ENCODE peak calls at places on chromosomes 16 and 17, in six cellular contexts. Z is HCT116, J is GM23248, P is PC-3, K is neural progenitor cell, W is SK-N-SH. T is an unnamed sample.
A peak's percentile ranks its signal among the peaks of the same experiment; 100 is the strongest.

GRCh38 chr17:83122834-83123233 is 43.4 kb downstream of the METRNL start:
- DNase-seq in Z (no peak), J (peak; percentile 93), P (no peak), K (no peak), W (no peak), T (no peak)

GRCh38 chr17:44907696-44908470 is 7.4 kb downstream of the GFAP start:
- DNase-seq in Z (no peak), J (no peak), P (no peak), K (no peak), W (no peak), T (no peak)

GRCh38 chr16:6076631-6077030 is 979.0 kb upstream of the EEF2KMT start:
- DNase-seq in Z (no peak), J (no peak), P (no peak), K (no peak), W (no peak), T (no peak)

GRCh38 chr16:15835136-15835878 is 21.5 kb downstream of the MYH11 start:
- DNase-seq in Z (no peak), J (no peak), P (no peak), K (no peak), W (no peak), T (no peak)

GRCh38 chr17:30433514-30433913 is 43.7 kb upstream of the GOSR1 start:
- DNase-seq in Z (peak; percentile 37), J (peak; percentile 93), P (peak; percentile 78), K (no peak), W (no peak), T (no peak)

GRCh38 chr16:81574168-81574567 is 129.6 kb downstream of the CMIP start:
- DNase-seq in Z (no peak), J (no peak), P (no peak), K (no peak), W (no peak), T (no peak)

GRCh38 chr16:27470567-27471431 is 68.8 kb downstream of the IL21R start:
- DNase-seq in Z (no peak), J (peak; percentile 64), P (no peak), K (no peak), W (no peak), T (no peak)

GRCh38 chr16:84013787-84014569 is 28.6 kb downstream of the SLC38A8 start:
- DNase-seq in Z (peak; percentile 100), J (peak; percentile 68), P (peak; percentile 97), K (peak; percentile 97), W (peak; percentile 72), T (peak; percentile 88)

GRCh38 chr16:50863673-50864144 is 121.8 kb downstream of the CYLD start:
- DNase-seq in Z (no peak), J (no peak), P (no peak), K (no peak), W (no peak), T (no peak)

GRCh38 chr16:68362314-68362913 is 51.6 kb downstream of the PRMT7 start:
- DNase-seq in Z (no peak), J (no peak), P (no peak), K (no peak), W (peak; percentile 93), T (no peak)

GRCh38 chr17:5912927-5913565 is 157.1 kb upstream of the WSCD1 start:
- DNase-seq in Z (no peak), J (no peak), P (no peak), K (no peak), W (no peak), T (no peak)

GRCh38 chr17:38415250-38416194 is 12.7 kb upstream of the ARHGAP23 start:
- DNase-seq in Z (peak; percentile 23), J (peak; percentile 74), P (peak; percentile 5), K (peak; percentile 61), W (no peak), T (peak; percentile 33)

GRCh38 chr17:54861469-54861983 is 39.1 kb upstream of the TOM1L1 start:
- DNase-seq in Z (no peak), J (no peak), P (no peak), K (no peak), W (no peak), T (no peak)

GRCh38 chr17:14156689-14157088 is 80.0 kb downstream of the CDRT15 start:
- DNase-seq in Z (no peak), J (peak; percentile 48), P (no peak), K (no peak), W (no peak), T (no peak)

GRCh38 chr16:27428035-27428785 is 26.2 kb downstream of the IL21R start:
- DNase-seq in Z (no peak), J (no peak), P (no peak), K (no peak), W (no peak), T (no peak)

GRCh38 chr17:82332669-82333278 is 792 bp downstream of the SECTM1 start:
- DNase-seq in Z (peak; percentile 38), J (peak; percentile 84), P (peak; percentile 66), K (no peak), W (peak; percentile 78), T (peak; percentile 71)

GRCh38 chr17:17551361-17551760 is 40.1 kb downstream of the PEMT start:
- DNase-seq in Z (no peak), J (peak; percentile 32), P (no peak), K (peak; percentile 80), W (peak; percentile 89), T (no peak)
- TF ChIP-seq EZH2phosphoT487 in Z (no peak), J (no peak), P (no peak), K (no peak), W (no peak), T (no peak)

GRCh38 chr17:42536372-42537155 is 523 bp downstream of the NAGLU start:
- DNase-seq in Z (no peak), J (peak; percentile 86), P (peak; percentile 66), K (peak; percentile 87), W (peak; percentile 92), T (peak; percentile 91)
- H3K9ac ChIP-seq in Z (peak overlapping the region; percentile 84), J (peak overlapping the region; percentile 82), P (peak overlapping the region; percentile 52), K (no peak overlapping the region), W (peak overlapping the region; percentile 70), T (peak overlapping the region; percentile 58)

GRCh38 chr17:34884597-34884996 is 76.7 kb downstream of the CCT6B start:
- DNase-seq in Z (no peak), J (no peak), P (no peak), K (no peak), W (no peak), T (no peak)
- H3K4me2 ChIP-seq in Z (no peak overlapping the region), J (no peak overlapping the region), P (no peak overlapping the region), K (peak overlapping the region; percentile 72), W (no peak overlapping the region), T (no peak overlapping the region)

GRCh38 chr17:73052923-73053322 is 39.6 kb downstream of the SLC39A11 start:
- DNase-seq in Z (no peak), J (no peak), P (no peak), K (no peak), W (no peak), T (no peak)
- TF ChIP-seq EZH2phosphoT487 in Z (no peak), J (no peak), P (no peak), K (no peak), W (no peak), T (no peak)

GRCh38 chr17:16911141-16911937 is 60.6 kb downstream of the TNFRSF13B start:
- DNase-seq in Z (no peak), J (no peak), P (no peak), K (no peak), W (no peak), T (no peak)
- H3K9ac ChIP-seq in Z (no peak overlapping the region), J (no peak overlapping the region), P (no peak overlapping the region), K (no peak overlapping the region), W (no peak overlapping the region), T (no peak overlapping the region)

GRCh38 chr17:32514587-32514986 is 27.8 kb downstream of the CDK5R1 start:
- DNase-seq in Z (no peak), J (no peak), P (no peak), K (no peak), W (no peak), T (no peak)
- H3K4me2 ChIP-seq in Z (no peak overlapping the region), J (no peak overlapping the region), P (no peak overlapping the region), K (no peak overlapping the region), W (no peak overlapping the region), T (no peak overlapping the region)

GRCh38 chr16:13109171-13109570 is 207.8 kb downstream of the SHISA9 start:
- DNase-seq in Z (no peak), J (no peak), P (no peak), K (no peak), W (no peak), T (no peak)

GRCh38 chr16:13108126-13108525 is 206.7 kb downstream of the SHISA9 start:
- DNase-seq in Z (no peak), J (no peak), P (no peak), K (no peak), W (no peak), T (no peak)

GRCh38 chr16:13111747-13112146 is 210.3 kb downstream of the SHISA9 start:
- DNase-seq in Z (no peak), J (no peak), P (no peak), K (no peak), W (no peak), T (no peak)

GRCh38 chr16:13112639-13113038 is 211.2 kb downstream of the SHISA9 start:
- DNase-seq in Z (no peak), J (no peak), P (no peak), K (peak; percentile 61), W (no peak), T (no peak)

GRCh38 chr16:13110124-13110796 is 208.9 kb downstream of the SHISA9 start:
- DNase-seq in Z (no peak), J (no peak), P (no peak), K (peak; percentile 56), W (no peak), T (no peak)
- TF ChIP-seq EZH2phosphoT487 in Z (no peak), J (no peak), P (no peak), K (no peak), W (no peak), T (no peak)

DNA sequence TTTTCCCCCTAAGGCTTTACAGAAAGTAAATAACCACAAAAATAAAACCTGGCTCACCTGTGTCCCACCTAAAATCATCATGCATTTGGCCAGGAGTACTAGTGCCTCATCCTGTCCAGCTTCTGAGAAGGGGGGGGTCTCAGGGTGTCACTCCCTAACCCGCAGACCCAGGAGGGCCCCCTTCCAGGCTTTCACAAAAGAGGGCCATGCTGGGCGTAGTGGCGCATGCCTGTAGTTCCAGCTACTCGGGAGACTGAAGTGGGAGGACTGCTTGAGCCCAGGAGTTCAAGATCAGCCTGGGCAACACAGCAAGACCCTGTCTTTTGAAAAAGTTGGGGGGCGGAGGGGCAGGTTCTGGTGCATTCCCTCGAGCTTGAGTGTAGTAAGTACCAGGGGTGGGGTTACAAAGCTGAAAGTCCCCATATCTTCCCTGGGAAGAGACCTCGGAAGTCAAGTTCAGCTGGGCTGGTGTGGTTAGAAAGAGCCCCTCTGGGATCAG is 259.3 kb downstream of the PARN start:
- DNase-seq in Z (no peak), J (no peak), P (no peak), K (no peak), W (no peak), T (no peak)
- H3K9ac ChIP-seq in Z (no peak overlapping the region), J (peak overlapping the region; percentile 59), P (no peak overlapping the region), K (no peak overlapping the region), W (no peak overlapping the region), T (no peak overlapping the region)

T was measured in MM.1S.